ENCODE peak calls at places on chromosomes 1 and 21, in four cellular contexts. V is IMR-90, B is neural progenitor cell, H is tibial nerve. S is an unnamed sample. For H3K36me3, the result is how much of the 10 kb centered on the place peaks cover.

GRCh38 chr1:244968431-244968830 is 104.1 kb upstream of the HNRNPU start:
- DNase-seq in V (no peak), B (peak), H (no peak), S (peak)

GRCh38 chr21:27580276-27580675 is 613.4 kb upstream of the ADAMTS5 start:
- DNase-seq in V (peak), B (no peak), H (no peak), S (no peak)

GRCh38 chr1:190429932-190430331 is 47.7 kb downstream of the BRINP3 start:
- DNase-seq in V (no peak), B (no peak), H (no peak), S (no peak)

GRCh38 chr1:24415910-24416665 is 486 bp downstream of the NIPAL3 start:
- DNase-seq in V (peak), B (peak), H (no peak), S (no peak)

GRCh38 chr1:168328965-168329364 is 48.3 kb downstream of the TBX19 start:
- DNase-seq in V (no peak), B (no peak), H (no peak), S (no peak)

GRCh38 chr1:94396356-94396755 is 21.8 kb upstream of the ABCD3 start:
- DNase-seq in V (no peak), B (peak), H (no peak), S (no peak)

GRCh38 chr1:117114816-117115215 is 6.7 kb downstream of the TRIM45 start:
- DNase-seq in V (no peak), B (no peak), H (no peak), S (no peak)

GRCh38 chr1:28236656-28237331 is 870 bp downstream of the ATP5IF1 start:
- DNase-seq in V (no peak), B (peak), H (no peak), S (no peak)

GRCh38 chr1:93661829-93662474 is 19.7 kb downstream of the BCAR3 start:
- DNase-seq in V (peak), B (no peak), H (no peak), S (no peak)

GRCh38 chr1:224720216-224720615 is 104.1 kb downstream of the CNIH3 start:
- DNase-seq in V (no peak), B (no peak), H (no peak), S (no peak)

GRCh38 chr1:154583691-154584212 is 16.2 kb downstream of the CHRNB2 start:
- DNase-seq in V (peak), B (no peak), H (no peak), S (no peak)

GRCh38 chr1:205370780-205371179 is 14.1 kb upstream of the KLHDC8A start:
- DNase-seq in V (no peak), B (no peak), H (no peak), S (no peak)

GRCh38 chr1:202812176-202813026 is 1.6 kb downstream of the PCAT6 start:
- DNase-seq in V (no peak), B (peak), H (no peak), S (no peak)

GRCh38 chr1:114234408-114235119 is 80.9 kb upstream of the SYT6 start:
- DNase-seq in V (no peak), B (no peak), H (no peak), S (no peak)

DNA sequence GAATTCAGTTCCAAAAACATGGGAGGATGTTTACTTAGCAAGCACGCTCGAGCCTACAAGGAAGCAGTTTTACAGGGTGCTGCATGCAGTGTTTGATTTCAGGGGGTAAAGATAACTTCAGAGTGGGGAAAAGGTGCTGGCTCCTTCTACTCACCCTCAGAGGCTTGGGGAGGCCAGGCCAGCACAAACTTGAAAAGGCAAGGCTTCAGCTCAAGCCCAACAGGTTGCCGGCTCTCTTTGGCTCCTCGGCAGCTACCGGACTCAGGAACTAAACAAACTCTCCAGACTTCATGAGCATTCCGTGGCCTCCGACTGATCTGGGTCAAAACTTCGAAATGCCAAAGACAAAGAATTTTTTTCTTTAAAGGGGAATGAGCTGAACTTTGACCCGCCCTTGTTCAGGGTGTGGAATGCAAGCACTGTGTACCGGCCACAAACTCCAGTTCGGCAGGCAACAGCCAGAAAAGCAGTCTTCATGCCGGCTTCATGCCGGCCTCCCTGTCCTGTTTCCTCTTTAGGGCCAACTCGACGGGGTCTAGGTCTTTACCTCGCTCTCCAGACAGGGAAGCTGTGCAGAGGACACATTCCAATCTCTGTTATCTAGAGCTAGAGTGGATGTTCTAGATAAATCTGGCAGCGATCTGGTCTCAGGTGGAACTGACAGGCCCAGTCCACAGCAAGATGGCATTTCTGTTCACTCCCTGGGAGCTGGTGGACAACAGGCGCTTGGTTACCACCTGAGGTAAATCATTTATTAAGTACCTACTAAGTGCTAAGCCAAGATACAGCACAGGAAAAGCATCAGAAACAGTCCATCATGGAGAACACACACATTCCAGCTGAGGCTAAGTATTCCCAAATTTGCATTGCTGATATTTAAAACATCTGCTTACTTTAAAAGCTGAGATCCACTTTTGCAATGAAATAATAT is 75.0 kb downstream of the CD46 start:
- DNase-seq in V (no peak), B (no peak), H (peak), S (no peak)
- H3K36me3 ChIP-seq in V (under half), B (under half), H (under half), S (under half)

GRCh38 chr1:43565600-43566360 is 35.1 kb downstream of the PTPRF start:
- DNase-seq in V (peak), B (peak), H (no peak), S (peak)
- H3K36me3 ChIP-seq in V (under half), B (under half), H (under half), S (under half)

GRCh38 chr1:29258189-29258973 is 22.1 kb downstream of the PTPRU start:
- DNase-seq in V (no peak), B (no peak), H (no peak), S (no peak)

GRCh38 chr1:29258974-29259801 is 22.9 kb downstream of the PTPRU start:
- DNase-seq in V (no peak), B (peak), H (no peak), S (no peak)

GRCh38 chr1:29256979-29257804 is 20.9 kb downstream of the PTPRU start:
- DNase-seq in V (no peak), B (peak), H (no peak), S (no peak)

GRCh38 chr1:29259802-29260441 is 23.6 kb downstream of the PTPRU start:
- DNase-seq in V (no peak), B (peak), H (peak), S (peak)

GRCh38 chr1:29260531-29260930 is 24.2 kb downstream of the PTPRU start:
- DNase-seq in V (no peak), B (peak), H (no peak), S (no peak)
- H3K36me3 ChIP-seq in V (under half), B (under half), H (under half), S (under half)

GRCh38 chr1:37965301-37965700 is 18.4 kb upstream of the INPP5B start:
- DNase-seq in V (no peak), B (no peak), H (no peak), S (no peak)
- H3K36me3 ChIP-seq in V (under half), B (under half), H (under half), S (half or more)

DNA sequence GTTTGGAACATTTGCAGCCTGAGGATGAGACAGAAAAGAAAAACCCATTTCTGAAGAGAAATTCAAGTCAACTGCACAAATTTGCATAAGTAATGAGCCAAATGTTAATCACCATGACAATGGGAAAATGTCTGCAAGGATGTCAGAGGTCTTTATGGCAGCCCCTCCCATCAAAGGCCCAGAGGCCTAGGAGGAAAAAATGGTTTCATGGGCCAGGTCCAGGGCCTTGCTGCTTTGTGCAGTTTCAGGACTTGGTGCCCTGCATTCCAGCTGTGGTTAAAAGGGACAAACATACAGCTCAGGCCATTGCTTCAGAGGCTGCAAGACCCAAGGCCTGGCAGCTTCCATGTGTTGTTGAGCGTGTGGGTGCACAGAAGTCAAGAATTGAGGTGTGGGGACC is 13.4 kb downstream of the RBM11 start:
- DNase-seq in V (no peak), B (no peak), H (no peak), S (no peak)
- H3K36me3 ChIP-seq in V (under half), B (under half), H (under half), S (under half)

GRCh38 chr1:182886985-182887384 is 47.8 kb downstream of the DHX9 start:
- DNase-seq in V (no peak), B (no peak), H (no peak), S (no peak)
- H3K36me3 ChIP-seq in V (under half), B (under half), H (under half), S (half or more)

GRCh38 chr1:107865627-107866026 is 99.4 kb downstream of the VAV3 start:
- DNase-seq in V (no peak), B (no peak), H (no peak), S (no peak)

GRCh38 chr1:107866870-107867269 is 98.1 kb downstream of the VAV3 start:
- DNase-seq in V (no peak), B (no peak), H (no peak), S (no peak)

GRCh38 chr1:107863342-107863741 is 101.6 kb downstream of the VAV3 start:
- DNase-seq in V (no peak), B (no peak), H (no peak), S (no peak)

GRCh38 chr1:107858323-107858722 is 106.7 kb downstream of the VAV3 start:
- DNase-seq in V (no peak), B (peak), H (no peak), S (no peak)

DNA sequence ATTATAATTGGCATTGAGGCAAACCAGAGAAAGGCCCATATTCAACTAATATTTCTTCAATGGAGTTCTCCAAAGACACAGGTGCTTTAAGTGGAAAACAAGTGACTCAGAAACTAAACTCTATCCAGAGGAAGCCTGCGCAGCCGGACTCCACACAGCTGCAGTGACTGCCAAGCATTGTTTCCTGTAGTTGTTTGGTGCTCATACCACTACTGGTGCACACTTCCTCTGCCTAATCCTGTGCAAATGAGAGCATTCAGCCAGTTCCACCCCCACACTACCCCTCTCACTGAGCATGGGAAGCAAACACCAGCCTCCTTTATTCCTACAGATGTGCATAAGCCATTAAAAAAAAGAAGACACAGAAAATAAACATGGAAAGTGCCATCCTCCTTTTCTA is 102.9 kb downstream of the VAV3 start:
- DNase-seq in V (no peak), B (no peak), H (no peak), S (no peak)
- H3K36me3 ChIP-seq in V (under half), B (under half), H (under half), S (under half)

GRCh38 chr1:39564340-39564739 is 12.2 kb downstream of the PABPC4 start:
- DNase-seq in V (no peak), B (no peak), H (no peak), S (no peak)

GRCh38 chr1:39568208-39568607 is 8.4 kb downstream of the PABPC4 start:
- DNase-seq in V (no peak), B (no peak), H (no peak), S (no peak)

GRCh38 chr1:39564941-39565340 is 11.6 kb downstream of the PABPC4 start:
- DNase-seq in V (no peak), B (no peak), H (no peak), S (no peak)

GRCh38 chr1:39567302-39567701 is 9.3 kb downstream of the PABPC4 start:
- DNase-seq in V (no peak), B (no peak), H (no peak), S (no peak)

DNA sequence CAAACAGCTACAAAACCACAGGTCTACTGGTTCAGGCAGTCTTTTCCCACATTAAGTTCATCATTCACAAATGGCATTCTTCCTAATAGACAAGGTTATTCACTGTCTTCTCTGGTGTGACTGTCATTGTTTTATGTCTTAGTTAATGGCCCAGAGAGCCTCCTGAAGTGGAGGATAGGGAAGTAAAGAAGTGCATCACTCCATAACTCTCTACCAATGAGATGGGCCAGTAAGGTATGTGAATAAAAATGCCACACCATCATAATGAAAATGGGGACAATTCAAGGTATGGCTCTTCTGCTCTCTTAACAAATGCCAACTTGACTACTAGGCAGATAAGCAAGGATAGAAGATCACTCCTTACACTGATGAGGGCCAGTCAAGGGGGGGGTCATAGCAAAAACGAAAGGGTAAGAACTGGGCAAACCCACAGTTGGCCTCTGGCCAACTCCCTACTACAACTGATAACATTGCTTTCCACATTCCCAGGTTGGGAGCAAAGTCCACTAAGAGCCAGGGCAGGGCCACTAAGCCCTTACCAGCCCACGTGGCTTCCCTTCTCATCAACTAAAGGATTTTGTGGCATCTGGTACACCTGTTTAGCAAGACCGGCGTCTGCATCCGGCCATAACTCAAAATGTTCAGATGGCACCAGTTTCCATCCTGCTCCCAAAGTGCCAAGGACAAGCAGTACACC is 10.0 kb downstream of the PABPC4 start:
- DNase-seq in V (no peak), B (no peak), H (no peak), S (no peak)
- H3K36me3 ChIP-seq in V (half or more), B (under half), H (half or more), S (half or more)